ENCODE peak calls at places on chromosomes 3 and 15, in five cellular contexts. O, S, N, T and Z are unnamed samples.

GRCh38 chr3:134533493-134533892 is 47.6 kb downstream of the CEP63 start:
- DNase-seq in O (no peak), T (no peak), S (no peak), N (no peak), Z (no peak)

GRCh38 chr15:99755692-99756409 is 22.6 kb upstream of the LYSMD4 start:
- DNase-seq in N (peak; percentile 71), O (peak; percentile 24), S (peak; percentile 50), T (peak; percentile 81), Z (peak; percentile 38)

GRCh38 chr3:122298239-122298638 is 26.8 kb upstream of the CSTA start:
- DNase-seq in S (no peak), N (no peak), T (no peak), O (no peak), Z (no peak)

GRCh38 chr3:184117649-184118048 is 17.5 kb upstream of the EIF2B5 start:
- DNase-seq in T (no peak), N (no peak), S (no peak), O (no peak), Z (no peak)

GRCh38 chr3:48222616-48223513 is at the start of gene CAMP:
- DNase-seq in N (peak; percentile 10), O (peak; percentile 25), S (peak; percentile 29), T (peak; percentile 45), Z (no peak)

GRCh38 chr15:101439920-101440319 is 49.6 kb downstream of the PCSK6 start:
- DNase-seq in T (peak; percentile 93), S (no peak), N (no peak), O (peak; percentile 59), Z (no peak)

GRCh38 chr15:88574646-88575045 is 28.2 kb upstream of the DET1 start:
- DNase-seq in N (no peak), O (no peak), T (no peak), S (no peak), Z (no peak)

GRCh38 chr3:46845397-46845859 is 17.8 kb downstream of the MYL3 start:
- DNase-seq in S (peak; percentile 67), O (peak; percentile 53), T (peak; percentile 82), N (peak; percentile 92), Z (no peak)

GRCh38 chr15:29208352-29208751 is 61.3 kb downstream of the NSMCE3 start:
- DNase-seq in O (no peak), N (no peak), S (no peak), T (no peak), Z (peak; percentile 39)

GRCh38 chr15:49460411-49460941 is 37.4 kb downstream of the FGF7 start:
- DNase-seq in O (no peak), N (no peak), T (peak; percentile 43), S (no peak), Z (no peak)

GRCh38 chr3:125334675-125335560 is 40.2 kb downstream of the ZNF148 start:
- DNase-seq in S (no peak), N (no peak), O (no peak), T (peak; percentile 31), Z (no peak)

GRCh38 chr3:119333773-119334492 is 39.8 kb downstream of the ARHGAP31 start:
- DNase-seq in S (no peak), N (no peak), T (no peak), O (no peak), Z (no peak)

GRCh38 chr15:63528138-63528659 is 23.8 kb downstream of the USP3 start:
- DNase-seq in S (no peak), O (no peak), N (no peak), T (no peak), Z (no peak)

GRCh38 chr3:136818851-136819783 is at the start of gene SLC35G2:
- DNase-seq in O (no peak), S (peak; percentile 38), T (peak; percentile 83), N (peak; percentile 83), Z (no peak)

GRCh38 chr3:68931406-68932149 is 769 bp downstream of the TAFA4 start:
- DNase-seq in S (no peak), N (no peak), O (no peak), T (no peak), Z (no peak)
- H3K4me3 ChIP-seq in S (no peak overlapping the region), N (no peak overlapping the region), O (no peak overlapping the region), T (no peak overlapping the region), Z (peak overlapping the region; percentile 41)

DNA sequence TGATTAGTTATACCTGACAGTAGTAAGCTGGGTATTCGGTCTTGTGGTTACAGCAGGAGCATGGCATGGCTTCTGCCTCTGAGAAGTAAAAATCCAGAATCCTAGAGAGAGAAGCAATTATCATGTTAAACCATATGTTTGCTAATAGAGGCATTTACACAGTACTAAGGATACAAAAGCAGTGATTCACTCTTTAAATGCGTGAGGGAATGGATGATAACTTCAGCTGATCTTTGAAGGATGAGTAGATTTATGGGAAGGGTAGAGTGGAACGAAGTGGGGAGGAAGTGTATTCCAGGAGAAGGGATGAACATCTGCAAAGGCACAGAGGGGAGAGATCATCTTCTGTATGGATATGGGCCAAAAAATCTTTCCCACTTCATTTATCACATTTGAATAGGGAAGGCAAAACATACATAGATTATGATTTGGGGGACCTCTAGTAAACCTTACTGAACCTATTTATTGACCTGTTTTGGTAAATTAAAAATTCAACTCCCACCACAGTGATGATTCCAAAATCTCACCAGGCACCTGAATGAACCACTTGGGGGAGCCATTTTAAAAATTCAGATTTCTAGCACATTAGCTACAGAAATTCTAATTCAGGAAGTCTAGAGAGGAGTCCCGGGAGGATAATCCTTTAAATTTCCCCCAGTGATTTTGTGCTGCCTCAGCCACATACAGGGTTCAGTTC is 35.1 kb downstream of the IGSF10 start:
- DNase-seq in T (no peak), S (no peak), N (no peak), O (no peak), Z (no peak)
- TF ChIP-seq CTCF in T (peak; percentile 37), S (no peak), N (peak; percentile 35), O (peak; percentile 22), Z (peak; percentile 22)

GRCh38 chr3:129971368-129972052 is 3.0 kb upstream of the TRH start:
- DNase-seq in O (no peak), T (no peak), S (no peak), N (no peak), Z (no peak)
- H3K4me3 ChIP-seq in O (no peak overlapping the region), T (no peak overlapping the region), S (no peak overlapping the region), N (no peak overlapping the region), Z (no peak overlapping the region)

GRCh38 chr15:41894251-41894790 is 468 bp upstream of the SPTBN5 start:
- DNase-seq in S (no peak), N (no peak), O (no peak), T (no peak), Z (no peak)

GRCh38 chr15:41893422-41894250 is at the start of gene SPTBN5:
- DNase-seq in T (no peak), S (no peak), O (no peak), N (no peak), Z (no peak)

GRCh38 chr15:41895957-41896356 is 2.1 kb upstream of the SPTBN5 start:
- DNase-seq in N (no peak), T (no peak), O (no peak), S (no peak), Z (no peak)

GRCh38 chr15:41895491-41895890 is 1.6 kb upstream of the SPTBN5 start:
- DNase-seq in O (no peak), T (no peak), S (no peak), N (no peak), Z (no peak)

DNA sequence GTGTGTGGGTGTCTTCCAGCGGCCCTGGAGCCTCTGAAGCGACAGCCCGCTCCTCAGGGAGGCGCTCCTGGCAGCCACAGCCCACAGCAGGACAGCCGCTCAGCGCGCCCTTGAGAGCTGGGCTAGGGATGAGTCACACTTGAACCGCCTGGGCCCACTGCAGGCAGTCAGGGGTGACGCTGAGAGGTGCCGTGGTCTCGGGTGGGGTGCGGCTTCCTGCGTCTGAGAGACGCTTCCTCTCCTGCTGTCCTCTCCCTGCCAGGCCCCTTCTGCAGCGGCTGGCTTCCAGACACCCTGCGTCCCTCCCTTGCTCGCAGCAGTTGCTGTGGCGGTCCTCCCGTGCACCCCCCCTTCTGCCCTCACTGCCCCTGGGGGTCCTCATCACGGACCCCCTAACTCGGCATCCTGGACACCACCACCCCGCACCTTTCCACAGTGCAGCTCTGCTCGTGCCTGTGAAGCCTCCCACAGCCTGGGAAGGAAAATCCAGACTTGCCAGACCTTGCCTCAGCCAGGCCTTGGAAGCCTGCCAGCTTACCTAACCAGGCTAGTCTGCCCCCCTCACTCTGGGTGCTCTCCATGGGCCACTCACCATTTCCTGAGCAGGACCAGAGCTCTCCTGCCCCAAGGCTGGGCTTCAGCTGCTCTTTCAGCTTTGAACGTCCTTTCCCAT is 1.1 kb upstream of the SPTBN5 start:
- DNase-seq in N (peak; percentile 75), T (peak; percentile 72), O (no peak), S (peak; percentile 82), Z (no peak)
- TF ChIP-seq CTCF in N (peak; percentile 27), T (peak; percentile 17), O (no peak), S (peak; percentile 17), Z (no peak)

GRCh38 chr3:106750092-106750491 is 627.1 kb upstream of the CCDC54 start:
- DNase-seq in N (no peak), S (no peak), T (no peak), O (no peak), Z (no peak)

GRCh38 chr3:106748471-106748870 is 628.8 kb upstream of the CCDC54 start:
- DNase-seq in T (no peak), S (no peak), O (no peak), N (no peak), Z (no peak)

GRCh38 chr3:106740116-106740515 is 637.1 kb upstream of the CCDC54 start:
- DNase-seq in T (peak; percentile 82), O (no peak), N (no peak), S (no peak), Z (no peak)

GRCh38 chr3:106746286-106746685 is 631.0 kb upstream of the CCDC54 start:
- DNase-seq in N (no peak), S (no peak), T (peak; percentile 51), O (no peak), Z (no peak)

GRCh38 chr3:106745344-106746168 is 631.7 kb upstream of the CCDC54 start:
- DNase-seq in O (peak; percentile 98), S (no peak), T (peak; percentile 99), N (peak; percentile 80), Z (no peak)
- H3K4me3 ChIP-seq in O (no peak overlapping the region), S (no peak overlapping the region), T (no peak overlapping the region), N (no peak overlapping the region), Z (no peak overlapping the region)

GRCh38 chr3:30609930-30610701 is 3.7 kb downstream of the TGFBR2 start:
- DNase-seq in S (no peak), O (no peak), T (no peak), N (no peak), Z (no peak)
- TF ChIP-seq CTCF in S (no peak), O (no peak), T (no peak), N (no peak), Z (no peak)

DNA sequence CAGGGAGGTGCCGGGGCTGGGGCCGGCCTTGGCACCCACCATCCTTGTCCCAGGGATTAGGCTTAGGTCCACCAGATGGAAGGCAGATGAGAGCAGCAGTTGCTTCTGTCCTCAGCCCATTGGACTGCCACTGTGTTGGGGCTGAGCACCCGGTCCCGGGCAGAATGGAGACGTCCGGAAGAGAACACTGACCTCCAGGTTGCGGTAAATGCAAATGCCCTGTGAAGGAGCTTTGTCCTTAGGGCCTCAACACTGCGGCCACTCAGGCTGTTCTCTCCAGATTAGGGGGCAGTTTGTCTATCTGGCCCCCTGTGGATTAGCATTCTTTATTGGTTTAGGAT is at the start of gene SERINC4:
- DNase-seq in T (no peak), S (no peak), O (no peak), N (no peak), Z (no peak)
- H3K4me3 ChIP-seq in T (peak within 1 kb of the TSS; percentile 99), S (peak within 1 kb of the TSS; percentile 86), O (peak within 1 kb of the TSS; percentile 95), N (peak within 1 kb of the TSS; percentile 98), Z (peak within 1 kb of the TSS; percentile 97)

GRCh38 chr3:171195686-171196085 is 169.2 kb upstream of the SLC2A2 start:
- DNase-seq in O (no peak), T (peak; percentile 41), S (no peak), N (no peak), Z (no peak)
- TF ChIP-seq CTCF in O (peak; percentile 0), T (peak; percentile 34), S (no peak), N (no peak), Z (peak; percentile 14)